ENCODE peak calls at places on chromosomes 12 and 14, in nine cellular contexts. V is dorsolateral prefrontal cortex, U is foreskin fibroblast, R is heart right ventricle, Q is right lobe of liver, M is ascending aorta, N is MCF 10A, Y is suprapubic skin, A is ovary. P is an unnamed sample.

GRCh38 chr14:95519699-95520098 is 3.2 kb upstream of the SYNE3 start:
- DNase-seq in R (peak), Y (peak), N (peak), U (peak), Q (no peak), A (peak), M (no peak), V (peak), P (no peak)

GRCh38 chr12:122081108-122081696 is 2.6 kb downstream of the MLXIP start:
- DNase-seq in M (no peak), R (no peak), N (peak), U (no peak), A (peak), V (no peak), Y (no peak), Q (no peak), P (no peak)

GRCh38 chr12:19525236-19525635 is 85.9 kb downstream of the AEBP2 start:
- DNase-seq in U (no peak), Q (no peak), N (no peak), Y (no peak), V (no peak), R (no peak), A (no peak), M (no peak), P (no peak)

GRCh38 chr14:54627718-54628345 is 60.9 kb downstream of the SAMD4A start:
- DNase-seq in M (no peak), R (peak), N (no peak), V (peak), Q (no peak), U (no peak), A (no peak), Y (no peak), P (no peak)

GRCh38 chr14:56561586-56561985 is 18.0 kb upstream of the TMEM260 start:
- DNase-seq in N (no peak), V (no peak), A (no peak), Q (no peak), U (peak), M (no peak), R (no peak), Y (no peak), P (no peak)

GRCh38 chr14:77139540-77140342 is 1.9 kb downstream of the ZDHHC22 start:
- DNase-seq in Y (no peak), V (peak), Q (no peak), N (peak), R (no peak), M (no peak), U (no peak), A (no peak), P (no peak)

GRCh38 chr12:95279835-95280234 is 62.2 kb downstream of the VEZT start:
- DNase-seq in A (no peak), N (no peak), M (no peak), Q (no peak), Y (no peak), R (no peak), V (no peak), U (no peak), P (no peak)

GRCh38 chr12:48812389-48812788 is 5.9 kb upstream of the CACNB3 start:
- DNase-seq in M (no peak), V (no peak), Y (no peak), A (no peak), Q (no peak), N (no peak), R (no peak), U (no peak), P (no peak)

GRCh38 chr12:13594731-13595514 is 386.5 kb downstream of the GRIN2B start:
- DNase-seq in N (no peak), V (no peak), Q (no peak), U (no peak), Y (no peak), R (no peak), A (no peak), M (no peak), P (no peak)

GRCh38 chr12:109916045-109916444 is 16.0 kb downstream of the TCHP start:
- DNase-seq in A (no peak), Y (no peak), Q (no peak), N (no peak), U (no peak), M (no peak), V (no peak), R (no peak), P (no peak)

GRCh38 chr12:52327086-52327829 is 6.1 kb upstream of the KRT83 start:
- DNase-seq in Q (peak), Y (no peak), U (peak), R (peak), M (peak), N (peak), V (peak), A (no peak), P (peak)
- TF ChIP-seq CTCF in Q (peak), Y (peak), U (peak), R (peak), M (peak), N (peak), V (peak), A (no peak), P (peak)

GRCh38 chr14:92382677-92383076 is 59.7 kb downstream of the SLC24A4 start:
- DNase-seq in V (no peak), M (no peak), R (no peak), Q (no peak), A (no peak), U (no peak), N (peak), Y (no peak), P (no peak)
- TF ChIP-seq CTCF in V (no peak), M (peak), R (peak), Q (peak), A (no peak), U (peak), N (peak), Y (no peak), P (no peak)

GRCh38 chr14:81684696-81685095 is 151.0 kb upstream of the SEL1L start:
- DNase-seq in Q (no peak), N (no peak), V (no peak), R (no peak), M (no peak), Y (no peak), A (no peak), U (no peak), P (no peak)
- TF ChIP-seq CTCF in Q (no peak), N (no peak), V (no peak), R (no peak), M (no peak), Y (no peak), A (no peak), U (no peak), P (no peak)

DNA sequence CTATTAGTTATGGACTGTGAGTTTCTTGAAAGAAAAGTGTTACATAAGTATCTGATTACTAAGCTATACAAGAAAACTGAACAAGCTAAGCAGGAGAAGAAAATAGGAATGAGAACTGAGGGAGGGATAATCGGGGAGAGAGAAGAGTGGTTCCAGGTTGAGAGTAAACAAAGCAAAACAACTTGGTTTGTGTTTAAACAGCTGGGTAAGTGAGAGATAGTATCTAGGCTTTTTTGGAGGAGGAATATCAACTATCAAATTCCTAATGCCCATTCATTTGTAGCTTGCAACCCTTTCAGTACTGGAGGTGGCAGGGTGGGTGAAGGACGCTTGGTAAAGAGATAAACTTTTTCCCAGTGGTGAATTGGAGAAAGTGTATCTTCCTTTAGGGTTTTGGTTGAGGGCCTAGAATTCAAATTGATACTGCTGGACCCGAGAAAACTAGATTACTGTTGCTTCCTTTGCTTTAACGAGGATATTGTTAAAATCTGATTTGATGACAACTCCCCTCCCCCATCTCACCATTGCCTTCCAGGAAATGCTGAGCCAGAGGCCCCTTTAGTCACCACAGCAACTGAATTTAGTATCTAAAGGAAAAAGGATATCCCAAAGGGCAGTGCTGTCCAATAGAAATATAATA is 2.0 kb upstream of the SLC2A3 start:
- DNase-seq in M (no peak), A (no peak), U (peak), N (no peak), Y (no peak), R (no peak), Q (no peak), V (no peak), P (no peak)
- TF ChIP-seq CTCF in M (peak), A (no peak), U (no peak), N (no peak), Y (no peak), R (no peak), Q (no peak), V (no peak), P (no peak)

P was measured in mesothelial cell of epicardium.